ENCODE peak calls at places on chromosomes 4 and X, in ten cellular contexts. One of them, this sample, is unnamed.

GRCh38 chr4:138911903-138912713 is 103.5 kb upstream of the NOCT start:
- DNase-seq in germinal center: no peak
- DNase-seq in C1 segment of cervical spinal cord: no peak
- DNase-seq in HFFc6: no peak
- DNase-seq in NCI-H510A treated with DMSO at 0.1 percent for 48 hours: peak; percentile 84
- DNase-seq in LoVo: no peak
- DNase-seq in effector CD4-positive, alpha-beta T cell: no peak
- DNase-seq in Peyer's patch: no peak
- DNase-seq in posterior cingulate gyrus: no peak
- DNase-seq in iPS-NIHi11: no peak
- DNase-seq in this sample: no peak

GRCh38 chrX:145190801-145191389 is 56.4 kb upstream of the SPANXN1 start:
- DNase-seq in LoVo: no peak
- DNase-seq in C1 segment of cervical spinal cord: no peak
- DNase-seq in NCI-H510A treated with DMSO at 0.1 percent for 48 hours: peak; percentile 0
- DNase-seq in germinal center: no peak
- DNase-seq in HFFc6: no peak
- DNase-seq in Peyer's patch: no peak
- DNase-seq in iPS-NIHi11: no peak
- DNase-seq in effector CD4-positive, alpha-beta T cell: no peak
- DNase-seq in posterior cingulate gyrus: no peak
- DNase-seq in this sample: peak; percentile 38

GRCh38 chrX:68433155-68433980 is at the start of gene OPHN1:
- DNase-seq in germinal center: no peak
- DNase-seq in HFFc6: peak; percentile 80
- DNase-seq in LoVo: peak; percentile 62
- DNase-seq in posterior cingulate gyrus: peak; percentile 95
- DNase-seq in NCI-H510A treated with DMSO at 0.1 percent for 48 hours: peak; percentile 35
- DNase-seq in effector CD4-positive, alpha-beta T cell: no peak
- DNase-seq in C1 segment of cervical spinal cord: peak; percentile 79
- DNase-seq in iPS-NIHi11: peak; percentile 61
- DNase-seq in Peyer's patch: peak; percentile 85
- DNase-seq in this sample: peak; percentile 60

GRCh38 chr4:157115613-157116340 is 39.8 kb downstream of the GLRB start:
- DNase-seq in Peyer's patch: no peak
- DNase-seq in C1 segment of cervical spinal cord: no peak
- DNase-seq in germinal center: no peak
- DNase-seq in iPS-NIHi11: no peak
- DNase-seq in LoVo: no peak
- DNase-seq in posterior cingulate gyrus: no peak
- DNase-seq in HFFc6: peak; percentile 37
- DNase-seq in effector CD4-positive, alpha-beta T cell: no peak
- DNase-seq in NCI-H510A treated with DMSO at 0.1 percent for 48 hours: no peak
- DNase-seq in this sample: peak; percentile 17

GRCh38 chr4:7845493-7846124 is 94.1 kb downstream of the AFAP1 start:
- DNase-seq in NCI-H510A treated with DMSO at 0.1 percent for 48 hours: no peak
- DNase-seq in Peyer's patch: no peak
- DNase-seq in posterior cingulate gyrus: no peak
- DNase-seq in HFFc6: no peak
- DNase-seq in germinal center: no peak
- DNase-seq in LoVo: no peak
- DNase-seq in C1 segment of cervical spinal cord: no peak
- DNase-seq in effector CD4-positive, alpha-beta T cell: no peak
- DNase-seq in iPS-NIHi11: no peak
- DNase-seq in this sample: no peak

GRCh38 chrX:79096339-79096638 is 48.2 kb upstream of the GPR174 start:
- DNase-seq in NCI-H510A treated with DMSO at 0.1 percent for 48 hours: no peak
- DNase-seq in germinal center: no peak
- DNase-seq in HFFc6: no peak
- DNase-seq in iPS-NIHi11: no peak
- DNase-seq in effector CD4-positive, alpha-beta T cell: no peak
- DNase-seq in posterior cingulate gyrus: no peak
- DNase-seq in C1 segment of cervical spinal cord: no peak
- DNase-seq in LoVo: no peak
- DNase-seq in Peyer's patch: no peak
- DNase-seq in this sample: no peak

GRCh38 chr4:140250989-140251552 is 97.1 kb upstream of the MAML3 start:
- DNase-seq in LoVo: no peak
- DNase-seq in germinal center: no peak
- DNase-seq in NCI-H510A treated with DMSO at 0.1 percent for 48 hours: no peak
- DNase-seq in effector CD4-positive, alpha-beta T cell: no peak
- DNase-seq in C1 segment of cervical spinal cord: no peak
- DNase-seq in Peyer's patch: no peak
- DNase-seq in HFFc6: no peak
- DNase-seq in iPS-NIHi11: no peak
- DNase-seq in posterior cingulate gyrus: no peak
- DNase-seq in this sample: no peak

GRCh38 chr4:129092636-129093172 is 635 bp downstream of the SCLT1 start:
- DNase-seq in iPS-NIHi11: no peak
- DNase-seq in HFFc6: no peak
- DNase-seq in effector CD4-positive, alpha-beta T cell: no peak
- DNase-seq in LoVo: peak; percentile 28
- DNase-seq in Peyer's patch: no peak
- DNase-seq in C1 segment of cervical spinal cord: no peak
- DNase-seq in posterior cingulate gyrus: no peak
- DNase-seq in NCI-H510A treated with DMSO at 0.1 percent for 48 hours: peak; percentile 6
- DNase-seq in germinal center: peak; percentile 5
- DNase-seq in this sample: no peak

GRCh38 chr4:64899563-64899962 is 490.3 kb upstream of the TECRL start:
- DNase-seq in germinal center: no peak
- DNase-seq in C1 segment of cervical spinal cord: no peak
- DNase-seq in posterior cingulate gyrus: no peak
- DNase-seq in effector CD4-positive, alpha-beta T cell: no peak
- DNase-seq in iPS-NIHi11: no peak
- DNase-seq in Peyer's patch: no peak
- DNase-seq in HFFc6: no peak
- DNase-seq in NCI-H510A treated with DMSO at 0.1 percent for 48 hours: no peak
- DNase-seq in LoVo: no peak
- DNase-seq in this sample: no peak

GRCh38 chr4:7620086-7620813 is 185.5 kb upstream of the PSAPL1 start:
- DNase-seq in Peyer's patch: no peak
- DNase-seq in LoVo: no peak
- DNase-seq in C1 segment of cervical spinal cord: no peak
- DNase-seq in germinal center: no peak
- DNase-seq in posterior cingulate gyrus: peak; percentile 84
- DNase-seq in effector CD4-positive, alpha-beta T cell: no peak
- DNase-seq in iPS-NIHi11: no peak
- DNase-seq in NCI-H510A treated with DMSO at 0.1 percent for 48 hours: no peak
- DNase-seq in HFFc6: no peak
- DNase-seq in this sample: no peak

GRCh38 chrX:153831435-153832150 is 1.2 kb upstream of the PDZD4 start:
- DNase-seq in HFFc6: no peak
- DNase-seq in LoVo: no peak
- DNase-seq in Peyer's patch: no peak
- DNase-seq in effector CD4-positive, alpha-beta T cell: no peak
- DNase-seq in C1 segment of cervical spinal cord: no peak
- DNase-seq in posterior cingulate gyrus: peak; percentile 81
- DNase-seq in germinal center: no peak
- DNase-seq in NCI-H510A treated with DMSO at 0.1 percent for 48 hours: no peak
- DNase-seq in iPS-NIHi11: no peak
- DNase-seq in this sample: no peak

GRCh38 chrX:53031380-53031779 is 17.2 kb upstream of the GPR173 start:
- DNase-seq in germinal center: no peak
- DNase-seq in Peyer's patch: no peak
- DNase-seq in posterior cingulate gyrus: no peak
- DNase-seq in HFFc6: no peak
- DNase-seq in C1 segment of cervical spinal cord: no peak
- DNase-seq in effector CD4-positive, alpha-beta T cell: no peak
- DNase-seq in LoVo: no peak
- DNase-seq in iPS-NIHi11: no peak
- DNase-seq in NCI-H510A treated with DMSO at 0.1 percent for 48 hours: no peak
- DNase-seq in this sample: no peak

GRCh38 chr4:180832086-180832485 is 1411.1 kb upstream of the TENM3 start:
- DNase-seq in HFFc6: no peak
- DNase-seq in effector CD4-positive, alpha-beta T cell: no peak
- DNase-seq in C1 segment of cervical spinal cord: no peak
- DNase-seq in Peyer's patch: no peak
- DNase-seq in NCI-H510A treated with DMSO at 0.1 percent for 48 hours: no peak
- DNase-seq in iPS-NIHi11: peak; percentile 17
- DNase-seq in germinal center: no peak
- DNase-seq in posterior cingulate gyrus: no peak
- DNase-seq in LoVo: no peak
- DNase-seq in this sample: no peak

GRCh38 chr4:174702974-174703478 is 126.0 kb downstream of the GLRA3 start:
- DNase-seq in posterior cingulate gyrus: no peak
- DNase-seq in iPS-NIHi11: no peak
- DNase-seq in C1 segment of cervical spinal cord: no peak
- DNase-seq in NCI-H510A treated with DMSO at 0.1 percent for 48 hours: no peak
- DNase-seq in Peyer's patch: no peak
- DNase-seq in germinal center: no peak
- DNase-seq in HFFc6: no peak
- DNase-seq in effector CD4-positive, alpha-beta T cell: no peak
- DNase-seq in LoVo: no peak
- DNase-seq in this sample: no peak

GRCh38 chrX:10612215-10612614 is 8.2 kb downstream of the MID1 start:
- DNase-seq in HFFc6: peak; percentile 37
- DNase-seq in posterior cingulate gyrus: no peak
- DNase-seq in NCI-H510A treated with DMSO at 0.1 percent for 48 hours: no peak
- DNase-seq in LoVo: no peak
- DNase-seq in C1 segment of cervical spinal cord: no peak
- DNase-seq in Peyer's patch: no peak
- DNase-seq in iPS-NIHi11: no peak
- DNase-seq in germinal center: no peak
- DNase-seq in effector CD4-positive, alpha-beta T cell: no peak
- DNase-seq in this sample: no peak

GRCh38 chr4:124480061-124480460 is 232.5 kb downstream of the ANKRD50 start:
- DNase-seq in iPS-NIHi11: no peak
- DNase-seq in C1 segment of cervical spinal cord: no peak
- DNase-seq in effector CD4-positive, alpha-beta T cell: no peak
- DNase-seq in HFFc6: no peak
- DNase-seq in NCI-H510A treated with DMSO at 0.1 percent for 48 hours: no peak
- DNase-seq in LoVo: no peak
- DNase-seq in germinal center: no peak
- DNase-seq in Peyer's patch: no peak
- DNase-seq in posterior cingulate gyrus: no peak
- DNase-seq in this sample: no peak

GRCh38 chrX:154855256-154855655 is 20.8 kb upstream of the SMIM9 start:
- DNase-seq in posterior cingulate gyrus: no peak
- DNase-seq in NCI-H510A treated with DMSO at 0.1 percent for 48 hours: no peak
- DNase-seq in C1 segment of cervical spinal cord: no peak
- DNase-seq in iPS-NIHi11: no peak
- DNase-seq in effector CD4-positive, alpha-beta T cell: no peak
- DNase-seq in HFFc6: no peak
- DNase-seq in Peyer's patch: no peak
- DNase-seq in LoVo: no peak
- DNase-seq in germinal center: no peak
- DNase-seq in this sample: no peak

GRCh38 chrX:136574548-136574947 is 42.5 kb downstream of the VGLL1 start:
- DNase-seq in C1 segment of cervical spinal cord: no peak
- DNase-seq in NCI-H510A treated with DMSO at 0.1 percent for 48 hours: peak; percentile 11
- DNase-seq in effector CD4-positive, alpha-beta T cell: no peak
- DNase-seq in posterior cingulate gyrus: no peak
- DNase-seq in HFFc6: no peak
- DNase-seq in LoVo: peak; percentile 3
- DNase-seq in germinal center: no peak
- DNase-seq in Peyer's patch: no peak
- DNase-seq in iPS-NIHi11: no peak
- DNase-seq in this sample: no peak

GRCh38 chrX:154802838-154803410 is 2.4 kb downstream of the MPP1 start:
- DNase-seq in NCI-H510A treated with DMSO at 0.1 percent for 48 hours: no peak
- DNase-seq in effector CD4-positive, alpha-beta T cell: no peak
- DNase-seq in LoVo: no peak
- DNase-seq in HFFc6: no peak
- DNase-seq in germinal center: no peak
- DNase-seq in iPS-NIHi11: no peak
- DNase-seq in posterior cingulate gyrus: no peak
- DNase-seq in C1 segment of cervical spinal cord: no peak
- DNase-seq in Peyer's patch: no peak
- DNase-seq in this sample: no peak

GRCh38 chrX:49188468-49189076 is 2.4 kb upstream of the PRICKLE3 start:
- DNase-seq in HFFc6: no peak
- DNase-seq in effector CD4-positive, alpha-beta T cell: no peak
- DNase-seq in NCI-H510A treated with DMSO at 0.1 percent for 48 hours: no peak
- DNase-seq in iPS-NIHi11: no peak
- DNase-seq in Peyer's patch: no peak
- DNase-seq in posterior cingulate gyrus: peak; percentile 37
- DNase-seq in germinal center: no peak
- DNase-seq in LoVo: no peak
- DNase-seq in C1 segment of cervical spinal cord: no peak
- DNase-seq in this sample: no peak

GRCh38 chr4:182449960-182450359 is 206.8 kb downstream of the TENM3 start:
- DNase-seq in iPS-NIHi11: no peak
- DNase-seq in C1 segment of cervical spinal cord: no peak
- DNase-seq in LoVo: no peak
- DNase-seq in HFFc6: no peak
- DNase-seq in Peyer's patch: no peak
- DNase-seq in germinal center: no peak
- DNase-seq in posterior cingulate gyrus: no peak
- DNase-seq in effector CD4-positive, alpha-beta T cell: no peak
- DNase-seq in NCI-H510A treated with DMSO at 0.1 percent for 48 hours: no peak
- DNase-seq in this sample: no peak

GRCh38 chr4:76689079-76689817 is 208.7 kb downstream of the SOWAHB start:
- DNase-seq in HFFc6: peak; percentile 13
- DNase-seq in LoVo: no peak
- DNase-seq in Peyer's patch: peak; percentile 73
- DNase-seq in posterior cingulate gyrus: peak; percentile 82
- DNase-seq in iPS-NIHi11: peak; percentile 82
- DNase-seq in germinal center: peak; percentile 58
- DNase-seq in effector CD4-positive, alpha-beta T cell: no peak
- DNase-seq in C1 segment of cervical spinal cord: no peak
- DNase-seq in NCI-H510A treated with DMSO at 0.1 percent for 48 hours: peak; percentile 65
- DNase-seq in this sample: no peak

This sample was measured in NCI-H460.